ENCODE peak calls at places on chromosomes 16 and 17, in five cellular contexts. L is H9, Y is mesenchymal stem cell, S is H1, M is neuronal stem cell. O is an unnamed sample.

GRCh38 chr17:61340431-61340830 is 59.2 kb upstream of the TBX2 start:
- DNase-seq in M (no peak), L (no peak), S (no peak), Y (no peak), O (no peak)

GRCh38 chr17:42845918-42846593 is 1.7 kb downstream of the AOC2 start:
- DNase-seq in Y (no peak), S (no peak), L (no peak), M (no peak), O (no peak)

GRCh38 chr17:64460955-64461354 is 12.0 kb downstream of the MILR1 start:
- DNase-seq in S (no peak), M (no peak), L (no peak), Y (no peak), O (no peak)

GRCh38 chr17:65468321-65468720 is 93.1 kb downstream of the AXIN2 start:
- DNase-seq in M (no peak), Y (no peak), S (no peak), L (no peak), O (peak; percentile 96)

GRCh38 chr16:50970221-50970620 is 180.8 kb downstream of the SALL1 start:
- DNase-seq in S (no peak), L (no peak), M (no peak), Y (no peak), O (no peak)

GRCh38 chr17:82103588-82104451 is 5.8 kb upstream of the FASN start:
- DNase-seq in Y (no peak), M (peak; percentile 83), L (peak; percentile 83), S (peak; percentile 76), O (peak; percentile 97)

GRCh38 chr17:79781012-79781665 is 3.2 kb downstream of the CBX2 start:
- DNase-seq in S (no peak), M (no peak), L (no peak), Y (no peak), O (no peak)

GRCh38 chr16:11396241-11397048 is 51.2 kb downstream of the RMI2 start:
- DNase-seq in M (peak; percentile 78), Y (peak; percentile 70), L (peak; percentile 86), S (peak; percentile 98), O (peak; percentile 37)

GRCh38 chr16:1416521-1416941 is 2.0 kb upstream of the UNKL start:
- DNase-seq in M (no peak), Y (no peak), L (no peak), S (no peak), O (peak; percentile 95)

GRCh38 chr17:10046786-10047609 is 141.9 kb upstream of the RCVRN start:
- DNase-seq in L (no peak), M (no peak), S (no peak), Y (no peak), O (no peak)

GRCh38 chr17:57991537-57991936 is 3.5 kb upstream of the VEZF1 start:
- DNase-seq in Y (no peak), M (no peak), S (no peak), L (no peak), O (no peak)

GRCh38 chr17:61409301-61410099 is 9.9 kb downstream of the TBX2 start:
- DNase-seq in Y (peak; percentile 74), S (peak; percentile 73), M (no peak), L (peak; percentile 62), O (peak; percentile 81)

GRCh38 chr17:5523249-5523648 is 36.9 kb downstream of the MIS12 start:
- DNase-seq in L (no peak), M (no peak), Y (no peak), S (no peak), O (no peak)

GRCh38 chr17:5526821-5527598 is 40.6 kb downstream of the MIS12 start:
- DNase-seq in L (no peak), M (peak; percentile 32), Y (peak; percentile 99), S (no peak), O (peak; percentile 85)

GRCh38 chr17:5531019-5531418 is 44.7 kb downstream of the MIS12 start:
- DNase-seq in M (no peak), L (no peak), Y (no peak), S (no peak), O (no peak)

GRCh38 chr17:5530265-5530782 is 44.0 kb downstream of the MIS12 start:
- DNase-seq in M (no peak), Y (no peak), S (no peak), L (no peak), O (no peak)

GRCh38 chr17:5527647-5528250 is 41.4 kb downstream of the MIS12 start:
- DNase-seq in Y (no peak), S (no peak), M (no peak), L (no peak), O (no peak)
- H2BK12ac ChIP-seq in Y (peak overlapping the region; percentile 20), S (no peak overlapping the region), M (peak overlapping the region; percentile 63), L (no peak overlapping the region), O (peak overlapping the region; percentile 21)

GRCh38 chr16:4172070-4172469 is 55.8 kb upstream of the ADCY9 start:
- DNase-seq in M (no peak), Y (peak; percentile 54), L (no peak), S (no peak), O (peak; percentile 39)
- H2BK12ac ChIP-seq in M (no peak overlapping the region), Y (no peak overlapping the region), L (no peak overlapping the region), S (no peak overlapping the region), O (no peak overlapping the region)

DNA sequence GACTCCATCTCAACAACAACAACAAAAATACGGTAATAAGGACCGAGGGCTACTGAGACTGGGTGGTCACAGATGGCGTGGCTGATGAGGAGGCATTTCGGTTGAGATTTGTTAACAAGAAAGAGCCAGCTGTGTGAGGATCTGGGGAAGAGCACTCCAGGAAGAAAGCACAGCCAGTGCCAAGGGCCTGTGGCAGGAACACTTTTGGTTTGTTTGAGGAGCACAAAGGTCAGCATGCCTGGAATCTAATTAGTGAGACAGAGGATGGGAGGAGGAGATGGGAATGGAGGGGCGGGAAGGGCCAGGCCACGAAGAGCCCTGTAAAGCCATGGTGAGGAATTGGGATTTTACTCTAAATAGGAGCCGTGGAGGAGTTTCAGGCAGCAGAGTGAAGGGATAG is 24.9 kb downstream of the HASPIN start:
- DNase-seq in L (no peak), M (no peak), S (no peak), Y (no peak), O (no peak)
- H2BK12ac ChIP-seq in L (no peak overlapping the region), M (no peak overlapping the region), S (peak overlapping the region; percentile 17), Y (no peak overlapping the region), O (no peak overlapping the region)

DNA sequence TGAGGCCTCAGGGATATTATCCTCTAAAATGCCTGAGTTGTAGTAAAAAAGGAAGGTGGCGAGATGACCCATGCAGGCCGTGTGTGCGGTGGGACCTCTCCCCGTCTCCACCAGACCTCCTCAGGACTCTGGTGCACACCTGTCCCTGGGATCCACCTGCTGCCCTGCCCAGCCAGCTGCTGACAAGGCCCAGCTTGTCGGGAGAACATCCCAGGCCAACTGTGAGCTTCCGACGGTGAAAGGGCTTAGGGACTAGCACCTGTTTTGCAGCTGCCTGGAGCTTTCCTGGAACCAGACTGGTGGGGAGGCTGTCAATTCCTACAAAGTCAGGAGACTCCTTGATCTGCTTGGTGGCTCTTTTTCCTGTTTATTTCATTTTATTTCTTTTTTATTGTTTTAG is 11.6 kb downstream of the IL34 start:
- DNase-seq in L (no peak), S (no peak), M (no peak), Y (no peak), O (no peak)
- H2BK12ac ChIP-seq in L (no peak overlapping the region), S (no peak overlapping the region), M (no peak overlapping the region), Y (no peak overlapping the region), O (no peak overlapping the region)

GRCh38 chr16:80369138-80369537 is 171.7 kb upstream of the DYNLRB2 start:
- DNase-seq in S (no peak), Y (no peak), M (no peak), L (no peak), O (no peak)
- H2BK12ac ChIP-seq in S (no peak overlapping the region), Y (no peak overlapping the region), M (no peak overlapping the region), L (no peak overlapping the region), O (no peak overlapping the region)

DNA sequence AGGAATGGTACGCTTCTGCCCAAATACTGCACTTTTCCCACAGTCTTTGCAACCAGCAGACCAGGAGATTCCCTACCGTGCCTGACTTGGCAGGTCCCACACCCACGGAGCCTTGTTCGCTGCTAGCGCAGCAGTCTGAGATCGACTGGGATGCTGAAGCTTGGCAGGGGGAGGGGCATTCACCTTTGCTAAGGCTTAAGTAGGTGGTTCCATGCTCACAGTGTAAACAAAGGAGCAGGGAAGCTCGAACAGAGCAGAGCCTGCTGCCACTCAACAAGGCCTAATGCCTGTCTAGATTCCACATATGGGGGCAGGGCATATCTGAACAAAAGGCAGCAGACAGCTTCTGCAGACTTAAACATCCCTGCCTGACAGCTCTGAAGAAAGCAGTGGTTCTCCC is 107.2 kb upstream of the TMEM97 start:
- DNase-seq in M (no peak), L (no peak), S (no peak), Y (no peak), O (no peak)
- H2BK12ac ChIP-seq in M (no peak overlapping the region), L (no peak overlapping the region), S (no peak overlapping the region), Y (no peak overlapping the region), O (no peak overlapping the region)

DNA sequence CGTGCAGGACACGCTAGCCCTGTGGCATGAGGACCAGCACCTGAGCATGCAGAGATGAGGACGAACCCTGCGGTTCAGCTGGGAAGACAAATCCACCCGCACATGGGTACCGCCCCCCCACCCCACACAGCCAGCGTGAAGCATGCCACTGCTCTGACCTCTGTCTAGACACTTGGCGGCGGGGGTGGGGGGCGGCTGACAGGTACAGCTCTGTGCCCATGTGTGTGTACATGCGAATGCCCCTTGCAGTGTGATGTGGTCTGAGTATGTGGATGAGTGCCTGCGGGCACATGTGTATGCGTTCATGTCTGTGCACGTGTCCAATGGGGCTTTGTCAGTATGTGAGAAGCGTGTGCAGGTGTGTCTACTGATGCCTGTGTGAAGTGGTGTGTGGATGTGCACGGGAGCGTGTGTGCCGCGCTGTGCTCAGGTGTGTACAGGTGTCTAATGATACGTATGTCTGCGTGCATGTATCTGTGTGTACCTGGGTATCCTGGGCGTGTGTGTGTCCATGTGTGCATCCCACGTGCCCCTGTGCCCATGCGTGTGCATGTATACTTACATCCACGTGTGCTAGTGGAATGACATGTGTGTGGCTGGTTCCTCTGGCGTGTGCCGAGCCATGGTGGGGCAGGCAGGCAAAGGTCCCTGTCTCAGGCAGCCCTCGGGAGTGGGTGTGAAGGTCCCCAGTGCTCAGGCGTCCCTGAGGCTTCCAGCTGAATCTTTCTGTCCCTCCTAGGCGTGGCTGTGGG is 650 bp upstream of the RAP1GAP2 start:
- DNase-seq in L (no peak), Y (no peak), S (no peak), M (no peak), O (no peak)
- H2BK12ac ChIP-seq in L (no peak overlapping the region), Y (no peak overlapping the region), S (peak overlapping the region; percentile 63), M (peak overlapping the region; percentile 73), O (no peak overlapping the region)